ENCODE peak calls at places on chromosomes 6 and 20, in eight cellular contexts. J is HL-60; S is mammary epithelial cell; L is effector memory CD4-positive, alpha-beta T cell; U is H7; O is AG04450; Z is COR-L47; W is ascending aorta. Y is an unnamed sample.

GRCh38 chr6:56902551-56903464 is 52.1 kb upstream of the BEND6 start:
- DNase-seq in J (no peak), S (peak), L (no peak), U (peak), O (peak), Z (peak), W (no peak), Y (peak)

GRCh38 chr20:56626367-56627121 is 2.6 kb upstream of the TFAP2C start:
- DNase-seq in J (peak), S (no peak), L (no peak), U (peak), O (no peak), Z (no peak), W (no peak), Y (peak)

GRCh38 chr6:33571637-33572316 is 8.3 kb downstream of the BAK1 start:
- DNase-seq in J (no peak), S (no peak), L (no peak), U (no peak), O (no peak), Z (no peak), W (no peak), Y (no peak)

GRCh38 chr6:168167431-168168315 is 88.7 kb upstream of the FRMD1 start:
- DNase-seq in J (no peak), S (no peak), L (no peak), U (no peak), O (no peak), Z (no peak), W (no peak), Y (no peak)

GRCh38 chr6:13289789-13290318 is 38.5 kb downstream of the TBC1D7 start:
- DNase-seq in J (no peak), S (no peak), L (no peak), U (no peak), O (no peak), Z (no peak), W (no peak), Y (no peak)

GRCh38 chr20:17541996-17542395 is 10.8 kb upstream of the BFSP1 start:
- DNase-seq in J (no peak), S (peak), L (no peak), U (no peak), O (no peak), Z (no peak), W (no peak), Y (no peak)

GRCh38 chr20:10077081-10077471 is 42.3 kb downstream of the ANKEF1 start:
- DNase-seq in J (no peak), S (no peak), L (no peak), U (peak), O (no peak), Z (no peak), W (no peak), Y (no peak)

GRCh38 chr6:157045831-157046454 is 268.8 kb downstream of the ARID1B start:
- DNase-seq in J (no peak), S (peak), L (no peak), U (peak), O (no peak), Z (no peak), W (no peak), Y (peak)

GRCh38 chr6:6004147-6004995 is 2.4 kb downstream of the NRN1 start:
- DNase-seq in J (peak), S (peak), L (no peak), U (peak), O (no peak), Z (no peak), W (no peak), Y (no peak)

GRCh38 chr6:127266892-127267741 is 453 bp downstream of the RNF146 start:
- DNase-seq in J (peak), S (peak), L (peak), U (peak), O (no peak), Z (no peak), W (peak), Y (peak)

GRCh38 chr20:37484386-37484785 is 36.7 kb upstream of the NNAT start:
- DNase-seq in J (no peak), S (no peak), L (no peak), U (no peak), O (no peak), Z (no peak), W (no peak), Y (no peak)

GRCh38 chr6:33254591-33254990 is 17.1 kb downstream of the VPS52 start:
- DNase-seq in J (no peak), S (peak), L (no peak), U (no peak), O (no peak), Z (no peak), W (no peak), Y (no peak)

GRCh38 chr6:140956567-140957306 is 1176.0 kb upstream of the GJE1 start:
- DNase-seq in J (no peak), S (no peak), L (no peak), U (no peak), O (no peak), Z (peak), W (no peak), Y (no peak)

GRCh38 chr6:37965964-37966676 is 146.6 kb downstream of the ZFAND3 start:
- DNase-seq in J (no peak), S (peak), L (no peak), U (no peak), O (no peak), Z (no peak), W (no peak), Y (peak)

GRCh38 chr6:67451874-67452273 is 1183.2 kb upstream of the ADGRB3 start:
- DNase-seq in J (no peak), S (no peak), L (no peak), U (no peak), O (no peak), Z (no peak), W (no peak), Y (no peak)

GRCh38 chr6:33672808-33673207 is 38.7 kb downstream of the UQCC2 start:
- DNase-seq in J (peak), S (peak), L (no peak), U (peak), O (peak), Z (no peak), W (peak), Y (peak)

GRCh38 chr20:36153754-36154695 is 515 bp upstream of the EPB41L1 start:
- DNase-seq in J (no peak), S (peak), L (no peak), U (peak), O (no peak), Z (peak), W (peak), Y (peak)

GRCh38 chr6:166237611-166238010 is 70.0 kb upstream of the TBXT start:
- DNase-seq in J (no peak), S (no peak), L (no peak), U (no peak), O (no peak), Z (no peak), W (no peak), Y (no peak)

GRCh38 chr6:111880181-111880944 is 7.1 kb upstream of the FYN start:
- DNase-seq in J (no peak), S (peak), L (no peak), U (no peak), O (no peak), Z (no peak), W (no peak), Y (peak)

GRCh38 chr6:84774174-84775158 is 10.1 kb upstream of the TBX18 start:
- DNase-seq in J (peak), S (peak), L (no peak), U (peak), O (no peak), Z (peak), W (no peak), Y (peak)

GRCh38 chr6:75893058-75893775 is 144.2 kb downstream of the MYO6 start:
- DNase-seq in J (peak), S (peak), L (no peak), U (peak), O (peak), Z (peak), W (no peak), Y (peak)

GRCh38 chr6:34146021-34146782 is at the start of gene GRM4:
- DNase-seq in J (no peak), S (no peak), L (no peak), U (peak), O (no peak), Z (no peak), W (no peak), Y (no peak)

GRCh38 chr6:82954937-82955577 is 110.6 kb downstream of the UBE3D start:
- DNase-seq in J (no peak), S (peak), L (no peak), U (no peak), O (peak), Z (no peak), W (no peak), Y (no peak)

GRCh38 chr6:32397252-32397920 is 9.6 kb downstream of the BTNL2 start:
- DNase-seq in J (no peak), S (no peak), L (no peak), U (no peak), O (no peak), Z (no peak), W (no peak), Y (no peak)

GRCh38 chr6:125539892-125540291 is 209.5 kb upstream of the HEY2 start:
- DNase-seq in J (no peak), S (no peak), L (no peak), U (no peak), O (no peak), Z (no peak), W (no peak), Y (no peak)

GRCh38 chr20:33822423-33822822 is 11.3 kb downstream of the CHMP4B start:
- DNase-seq in J (no peak), S (no peak), L (no peak), U (no peak), O (no peak), Z (no peak), W (no peak), Y (no peak)

GRCh38 chr6:97674802-97675201 is 391.8 kb upstream of the MMS22L start:
- DNase-seq in J (no peak), S (peak), L (no peak), U (no peak), O (peak), Z (no peak), W (no peak), Y (no peak)

GRCh38 chr20:58715709-58716475 is 23.3 kb downstream of the NPEPL1 start:
- DNase-seq in J (no peak), S (no peak), L (no peak), U (peak), O (no peak), Z (no peak), W (no peak), Y (no peak)

GRCh38 chr6:81326856-81327561 is 425.5 kb downstream of the TENT5A start:
- DNase-seq in J (no peak), S (no peak), L (no peak), U (no peak), O (no peak), Z (no peak), W (no peak), Y (no peak)

GRCh38 chr6:15330174-15330934 is 84.5 kb downstream of the JARID2 start:
- DNase-seq in J (no peak), S (peak), L (no peak), U (no peak), O (no peak), Z (no peak), W (no peak), Y (no peak)

GRCh38 chr6:71171478-71172070 is 117.0 kb upstream of the OGFRL1 start:
- DNase-seq in J (no peak), S (no peak), L (no peak), U (no peak), O (no peak), Z (no peak), W (no peak), Y (no peak)

GRCh38 chr20:44586986-44587980 is 4.9 kb downstream of the PKIG start:
- DNase-seq in J (no peak), S (no peak), L (no peak), U (no peak), O (no peak), Z (no peak), W (no peak), Y (no peak)

GRCh38 chr6:29705389-29706231 is 17.6 kb upstream of the HLA-F start:
- DNase-seq in J (no peak), S (peak), L (no peak), U (peak), O (peak), Z (peak), W (no peak), Y (peak)

GRCh38 chr20:41149679-41150131 is 12.4 kb downstream of the PLCG1 start:
- DNase-seq in J (no peak), S (peak), L (no peak), U (no peak), O (no peak), Z (no peak), W (no peak), Y (peak)

Y was measured in RWPE1.